ENCODE peak calls at places on chromosomes 6 and 20, in eight cellular contexts. K, J, F, Z, Y, A, W and O are unnamed samples.

GRCh38 chr20:47502271-47502730 is 614 bp downstream of the NCOA3 start:
- DNase-seq in Y (no peak), W (peak; percentile 65), J (no peak), F (peak; percentile 7), A (peak; percentile 13), K (peak; percentile 11), Z (no peak), O (peak; percentile 34)

GRCh38 chr6:163335671-163336545 is 78.6 kb upstream of the QKI start:
- DNase-seq in Z (no peak), F (peak; percentile 67), Y (no peak), K (peak; percentile 43), J (no peak), A (no peak), W (no peak), O (peak; percentile 90)

GRCh38 chr6:132130530-132131298 is 179.5 kb upstream of the CCN2 start:
- DNase-seq in J (no peak), Z (no peak), W (no peak), A (peak; percentile 69), K (peak; percentile 86), F (peak; percentile 75), Y (peak; percentile 7), O (peak; percentile 52)

GRCh38 chr6:160679402-160679769 is 15.3 kb upstream of the LPA start:
- DNase-seq in F (no peak), Z (no peak), J (no peak), Y (no peak), K (no peak), A (no peak), W (no peak), O (no peak)

GRCh38 chr6:155224031-155224451 is 39.8 kb upstream of the CLDN20 start:
- DNase-seq in F (peak; percentile 94), J (no peak), W (peak; percentile 79), A (peak; percentile 92), Y (peak; percentile 82), K (peak; percentile 90), Z (no peak), O (no peak)

GRCh38 chr6:75893058-75893775 is 144.2 kb downstream of the MYO6 start:
- DNase-seq in F (peak; percentile 88), K (peak; percentile 90), Z (peak; percentile 86), J (peak; percentile 14), Y (peak; percentile 49), W (peak; percentile 22), A (peak; percentile 55), O (no peak)

GRCh38 chr6:108592371-108593337 is 31.9 kb downstream of the FOXO3 start:
- DNase-seq in Y (peak; percentile 48), J (no peak), W (no peak), A (peak; percentile 75), Z (no peak), K (peak; percentile 46), F (peak; percentile 88), O (peak; percentile 54)

GRCh38 chr20:48385527-48385926 is 442.3 kb downstream of the PREX1 start:
- DNase-seq in J (no peak), W (no peak), K (no peak), F (no peak), A (no peak), Z (no peak), Y (no peak), O (no peak)

GRCh38 chr6:79708094-79708791 is 77.1 kb downstream of the SH3BGRL2 start:
- DNase-seq in A (no peak), J (no peak), K (no peak), Y (no peak), Z (no peak), W (no peak), F (no peak), O (no peak)

GRCh38 chr20:55667955-55668354 is 337.4 kb downstream of the CBLN4 start:
- DNase-seq in F (no peak), Z (no peak), J (no peak), W (no peak), A (no peak), K (no peak), Y (no peak), O (no peak)

GRCh38 chr20:43958626-43959025 is 44.0 kb downstream of the TOX2 start:
- DNase-seq in A (no peak), W (no peak), F (no peak), K (no peak), J (no peak), Y (no peak), Z (no peak), O (no peak)

GRCh38 chr20:51412333-51412761 is 130.2 kb downstream of the NFATC2 start:
- DNase-seq in J (peak; percentile 4), K (peak; percentile 36), W (no peak), Y (no peak), A (peak; percentile 28), F (peak; percentile 9), Z (no peak), O (peak; percentile 60)

GRCh38 chr6:146026873-146027272 is 2.0 kb upstream of the GRM1 start:
- DNase-seq in J (no peak), A (no peak), W (no peak), K (no peak), Y (no peak), F (no peak), Z (no peak), O (no peak)

GRCh38 chr20:62489186-62489939 is 13.6 kb upstream of the GATA5 start:
- DNase-seq in W (peak; percentile 96), J (no peak), A (peak; percentile 81), K (no peak), Y (no peak), F (no peak), Z (no peak), O (no peak)

GRCh38 chr20:32034581-32035397 is 17.3 kb upstream of the HCK start:
- DNase-seq in F (peak; percentile 18), Z (no peak), W (no peak), Y (peak; percentile 41), A (no peak), K (no peak), J (no peak), O (peak; percentile 38)

GRCh38 chr6:111689946-111690345 is 84.3 kb upstream of the TRAF3IP2 start:
- DNase-seq in Y (no peak), W (no peak), Z (no peak), K (no peak), F (no peak), J (no peak), A (no peak), O (no peak)